ENCODE peak calls at places on chromosomes 13 and 19, in ten cellular contexts. N, Y, Z, U, R, K, P, S, T and A are unnamed samples.

GRCh38 chr13:92414851-92415250 is 811.8 kb upstream of the GPC6 start:
- DNase-seq in N (no peak), Y (no peak), Z (no peak), U (no peak), R (no peak), K (no peak), P (no peak), S (no peak), T (no peak), A (no peak)

GRCh38 chr13:30331331-30331771 is 24.0 kb upstream of the KATNAL1 start:
- DNase-seq in N (peak), Y (no peak), Z (no peak), U (no peak), R (no peak), K (peak), P (no peak), S (no peak), T (no peak), A (no peak)

GRCh38 chr19:45166723-45167252 is 6.0 kb upstream of the NKPD1 start:
- DNase-seq in N (no peak), Y (no peak), Z (no peak), U (no peak), R (no peak), K (peak), P (no peak), S (no peak), T (no peak), A (no peak)

GRCh38 chr19:29404951-29405727 is 120.7 kb upstream of the VSTM2B start:
- DNase-seq in N (no peak), Y (peak), Z (no peak), U (no peak), R (no peak), K (no peak), P (no peak), S (peak), T (no peak), A (no peak)

GRCh38 chr13:51222510-51223283 is 499 bp downstream of the FAM124A start:
- DNase-seq in N (peak), Y (no peak), Z (no peak), U (peak), R (no peak), K (no peak), P (no peak), S (no peak), T (no peak), A (peak)

GRCh38 chr13:97148894-97149293 is 73.2 kb upstream of the MBNL2 start:
- DNase-seq in N (no peak), Y (no peak), Z (no peak), U (no peak), R (peak), K (no peak), P (no peak), S (no peak), T (no peak), A (no peak)

GRCh38 chr19:44050740-44051653 is 839 bp upstream of the ZNF223 start:
- DNase-seq in N (no peak), Y (no peak), Z (peak), U (peak), R (peak), K (no peak), P (no peak), S (no peak), T (no peak), A (peak)

GRCh38 chr13:107407074-107407473 is 808.3 kb downstream of the LIG4 start:
- DNase-seq in N (no peak), Y (no peak), Z (no peak), U (no peak), R (no peak), K (no peak), P (no peak), S (no peak), T (no peak), A (no peak)

GRCh38 chr19:6297202-6297601 is 17.4 kb upstream of the MLLT1 start:
- DNase-seq in N (no peak), Y (no peak), Z (no peak), U (no peak), R (no peak), K (no peak), P (no peak), S (no peak), T (no peak), A (no peak)

GRCh38 chr19:4380254-4380727 is 20.1 kb downstream of the SH3GL1 start:
- DNase-seq in N (peak), Y (no peak), Z (no peak), U (peak), R (no peak), K (peak), P (no peak), S (no peak), T (no peak), A (no peak)

GRCh38 chr19:13847033-13847899 is 29.7 kb upstream of the NANOS3 start:
- DNase-seq in N (peak), Y (peak), Z (peak), U (peak), R (peak), K (peak), P (no peak), S (peak), T (peak), A (peak)